ENCODE peak calls at places on chromosome 17, in five cellular contexts. V is activated T-cell treated with anti-CD3 and anti-CD28 coated beads, Interleukin-2, amount 50 U/mL, for 1 hour; J is amygdala; C is OCI-M1; R is mesendoderm. Q is an unnamed sample.

GRCh38 chr17:46868689-46869187 is 17.4 kb downstream of the WNT9B start:
- DNase-seq in C (no peak), V (no peak), R (no peak), J (no peak), Q (no peak)

GRCh38 chr17:80599546-80600305 is 55.1 kb downstream of the RPTOR start:
- DNase-seq in V (no peak), R (no peak), C (peak), J (no peak), Q (no peak)

GRCh38 chr17:4592240-4593005 is 8.1 kb downstream of the SMTNL2 start:
- DNase-seq in J (no peak), C (no peak), R (no peak), V (no peak), Q (no peak)

GRCh38 chr17:17847726-17848125 is 10.9 kb upstream of the SREBF1 start:
- DNase-seq in V (no peak), J (no peak), C (no peak), R (no peak), Q (no peak)

GRCh38 chr17:1055751-1056645 is 59.1 kb downstream of the TIMM22 start:
- DNase-seq in R (peak), V (peak), C (peak), J (peak), Q (peak)

GRCh38 chr17:63984651-63985386 is 12.1 kb upstream of the SCN4A start:
- DNase-seq in C (peak), V (peak), J (no peak), R (no peak), Q (no peak)

GRCh38 chr17:43372273-43372911 is 26.4 kb upstream of the ARL4D start:
- DNase-seq in C (peak), J (no peak), V (no peak), R (no peak), Q (peak)

GRCh38 chr17:16091773-16092172 is 92.1 kb downstream of the TTC19 start:
- DNase-seq in R (peak), C (no peak), V (no peak), J (no peak), Q (no peak)

GRCh38 chr17:17581509-17581908 is 10.0 kb downstream of the PEMT start:
- DNase-seq in R (no peak), J (no peak), C (no peak), V (no peak), Q (no peak)

GRCh38 chr17:76272541-76273434 is 7.6 kb downstream of the UBALD2 start:
- DNase-seq in R (no peak), V (no peak), J (no peak), C (no peak), Q (peak)

GRCh38 chr17:57534863-57535651 is 210.0 kb downstream of the CCDC182 start:
- DNase-seq in V (no peak), C (peak), R (peak), J (no peak), Q (no peak)

GRCh38 chr17:47210105-47210504 is 957 bp downstream of the MYL4 start:
- DNase-seq in C (peak), V (no peak), J (no peak), R (peak), Q (no peak)

GRCh38 chr17:40443196-40443987 is at the start of gene IGFBP4:
- DNase-seq in V (peak), J (peak), C (peak), R (peak), Q (peak)

GRCh38 chr17:72444517-72445054 is 323.8 kb downstream of the SOX9 start:
- DNase-seq in R (no peak), V (no peak), C (no peak), J (no peak), Q (no peak)

GRCh38 chr17:55577011-55577586 is 65.8 kb upstream of the SMIM36 start:
- DNase-seq in V (no peak), J (peak), C (peak), R (no peak), Q (peak)

GRCh38 chr17:50579399-50579798 is 18.9 kb downstream of the CACNA1G start:
- DNase-seq in V (no peak), C (no peak), J (no peak), R (no peak), Q (no peak)

GRCh38 chr17:39996789-39997188 is 16.2 kb downstream of the PSMD3 start:
- DNase-seq in J (no peak), C (no peak), R (no peak), V (no peak), Q (peak)

GRCh38 chr17:30021708-30022317 is 80.4 kb downstream of the EFCAB5 start:
- DNase-seq in R (peak), J (no peak), C (peak), V (no peak), Q (no peak)

GRCh38 chr17:74512624-74513084 is 18.6 kb downstream of the CD300LB start:
- DNase-seq in C (peak), V (no peak), J (no peak), R (no peak), Q (no peak)

GRCh38 chr17:31677036-31677435 is 182.0 kb downstream of the COPRS start:
- DNase-seq in R (no peak), J (no peak), V (no peak), C (no peak), Q (no peak)

GRCh38 chr17:44968225-44969143 is at the start of gene C1QL1:
- DNase-seq in J (peak), V (peak), C (peak), R (peak), Q (peak)

GRCh38 chr17:27206447-27206846 is 87.5 kb upstream of the WSB1 start:
- DNase-seq in V (no peak), R (no peak), J (no peak), C (peak), Q (no peak)

GRCh38 chr17:5683241-5683640 is 98.9 kb upstream of the NLRP1 start:
- DNase-seq in V (no peak), R (no peak), C (no peak), J (no peak), Q (no peak)

GRCh38 chr17:27338536-27338985 is 44.6 kb downstream of the WSB1 start:
- DNase-seq in J (no peak), V (no peak), C (no peak), R (no peak), Q (no peak)

GRCh38 chr17:64178011-64178825 is 48.3 kb upstream of the ERN1 start:
- DNase-seq in C (no peak), V (no peak), J (no peak), R (no peak), Q (no peak)

GRCh38 chr17:36947922-36948716 is 635 bp upstream of the AATF start:
- DNase-seq in J (no peak), V (peak), C (peak), R (peak), Q (no peak)

GRCh38 chr17:36641877-36642845 is 40.8 kb downstream of the MRM1 start:
- DNase-seq in R (no peak), V (no peak), C (no peak), J (no peak), Q (peak)

GRCh38 chr17:63434951-63435571 is 11.0 kb downstream of the CYB561 start:
- DNase-seq in J (peak), C (peak), V (peak), R (no peak), Q (no peak)

GRCh38 chr17:80441598-80442304 is 26.8 kb downstream of the ENDOV start:
- DNase-seq in R (no peak), J (no peak), V (no peak), C (no peak), Q (no peak)

GRCh38 chr17:32341141-32341856 is 674 bp downstream of the C17orf75 start:
- DNase-seq in V (peak), J (no peak), R (peak), C (peak), Q (no peak)

GRCh38 chr17:3534881-3535252 is 22.7 kb downstream of the TRPV3 start:
- DNase-seq in J (peak), V (no peak), C (peak), R (peak), Q (peak)

GRCh38 chr17:21171309-21171922 is 42.5 kb downstream of the TMEM11 start:
- DNase-seq in V (no peak), R (no peak), J (no peak), C (no peak), Q (peak)

GRCh38 chr17:64118452-64118979 is 11.4 kb downstream of the ERN1 start:
- DNase-seq in C (peak), R (no peak), J (no peak), V (no peak), Q (no peak)

GRCh38 chr17:2975469-2975958 is 87.9 kb downstream of the OR1D5 start:
- DNase-seq in C (peak), V (no peak), J (no peak), R (peak), Q (no peak)

GRCh38 chr17:39618252-39618913 is 8.4 kb upstream of the PPP1R1B start:
- DNase-seq in C (peak), J (no peak), R (no peak), V (no peak), Q (no peak)

GRCh38 chr17:56325561-56325960 is 172.3 kb downstream of the ANKFN1 start:
- DNase-seq in R (no peak), V (no peak), C (no peak), J (no peak), Q (no peak)

GRCh38 chr17:20063665-20064648 is 54.8 kb downstream of the SPECC1 start:
- DNase-seq in R (no peak), C (no peak), V (no peak), J (peak), Q (no peak)

Q was measured in spleen.